ENCODE peak calls at places on chromosome 3, in ten cellular contexts. K is cardiac fibroblast; R is heart left ventricle; N is hypothalamus; O is CD4-positive, CD25-positive, alpha-beta regulatory T cell; G is ELR; I is stimulated activated CD4-positive, alpha-beta T cell treated with anti-CD3 and anti-CD28 coated beads, Interleukin-12 subunit alpha, Interleukin-12 subunit beta, amount 100 ng/mL, for 24 hours; E is HFFc6; J is B cell; L is foreskin fibroblast. H is an unnamed sample.

GRCh38 chr3:18425641-18426403 is 683 bp upstream of the SATB1 start:
- DNase-seq in G (peak; percentile 19), K (peak; percentile 7), N (no peak), O (no peak), I (peak; percentile 37), J (peak; percentile 88), L (peak; percentile 24), R (peak; percentile 54), E (no peak), H (peak; percentile 27)

GRCh38 chr3:170359178-170359704 is 1.7 kb downstream of the SKIL start:
- DNase-seq in L (no peak), E (no peak), R (no peak), I (no peak), N (no peak), K (peak; percentile 12), G (no peak), J (no peak), O (no peak), H (no peak)

GRCh38 chr3:4978966-4979400 is 254 bp upstream of the BHLHE40 start:
- DNase-seq in E (peak; percentile 95), L (peak; percentile 98), K (peak; percentile 100), G (peak; percentile 95), J (peak; percentile 92), N (peak; percentile 89), O (peak; percentile 91), R (peak; percentile 98), I (peak; percentile 77), H (peak; percentile 63)

GRCh38 chr3:188993140-188993539 is 178.6 kb upstream of the TPRG1 start:
- DNase-seq in L (no peak), E (no peak), I (no peak), J (no peak), N (no peak), G (no peak), O (no peak), R (no peak), K (no peak), H (no peak)

GRCh38 chr3:47475029-47475569 is 642 bp downstream of the SCAP start:
- DNase-seq in L (peak; percentile 49), R (no peak), I (no peak), J (no peak), O (peak; percentile 44), N (no peak), G (peak; percentile 36), E (peak; percentile 22), K (no peak), H (peak; percentile 5)

GRCh38 chr3:192409838-192410683 is 317.3 kb downstream of the FGF12 start:
- DNase-seq in J (peak; percentile 6), L (no peak), I (no peak), G (no peak), N (no peak), E (no peak), O (no peak), K (peak; percentile 18), R (peak; percentile 35), H (peak; percentile 6)

GRCh38 chr3:189685854-189686253 is 54.7 kb downstream of the TP63 start:
- DNase-seq in I (no peak), L (peak; percentile 68), J (no peak), R (no peak), N (no peak), G (peak; percentile 84), K (peak; percentile 56), O (no peak), E (peak; percentile 7), H (no peak)

GRCh38 chr3:118059096-118059495 is 975.5 kb downstream of the IGSF11 start:
- DNase-seq in I (no peak), O (no peak), E (no peak), L (no peak), K (no peak), R (no peak), G (no peak), J (no peak), N (no peak), H (no peak)

H was measured in germinal center.